ENCODE peak calls at places on chromosomes 3 and 15, in seven cellular contexts. J, O, S, M, K, G and C are unnamed samples. For H3K4me1, the result is how much of the 10 kb centered on the place peaks cover.

GRCh38 chr15:68735610-68736009 is 85.1 kb downstream of the ANP32A start:
- DNase-seq in O (no peak), G (no peak), S (no peak), J (no peak), K (no peak), M (no peak), C (no peak)

GRCh38 chr15:63079938-63080626 is 37.5 kb downstream of the TPM1 start:
- DNase-seq in G (no peak), K (no peak), M (no peak), O (no peak), J (no peak), S (no peak), C (peak)

GRCh38 chr3:134419214-134419965 is 45.1 kb upstream of the AMOTL2 start:
- DNase-seq in K (no peak), S (no peak), M (no peak), O (no peak), J (no peak), G (no peak), C (no peak)

GRCh38 chr3:78154521-78155186 is 1114.8 kb downstream of the ROBO2 start:
- DNase-seq in S (no peak), J (no peak), K (no peak), O (no peak), M (no peak), G (no peak), C (no peak)

GRCh38 chr3:183085634-183086390 is 13.5 kb downstream of the MCCC1 start:
- DNase-seq in S (no peak), J (no peak), K (peak), M (no peak), O (no peak), G (no peak), C (no peak)

GRCh38 chr15:58766290-58766689 is 4.8 kb upstream of the MINDY2 start:
- DNase-seq in G (no peak), S (no peak), O (no peak), K (no peak), M (no peak), J (no peak), C (no peak)

GRCh38 chr15:74132681-74133070 is 2.3 kb downstream of the ISLR2 start:
- DNase-seq in K (no peak), O (no peak), G (no peak), J (no peak), M (no peak), S (no peak), C (no peak)

GRCh38 chr15:63832620-63833245 is 1.0 kb downstream of the HERC1 start:
- DNase-seq in O (no peak), G (no peak), J (no peak), K (no peak), S (no peak), M (no peak), C (no peak)

GRCh38 chr15:28980709-28981350 is 95.1 kb downstream of the APBA2 start:
- DNase-seq in S (no peak), M (no peak), G (no peak), J (no peak), K (no peak), O (no peak), C (no peak)

GRCh38 chr3:40713795-40714194 is 189.0 kb downstream of the ZNF621 start:
- DNase-seq in M (no peak), G (no peak), J (no peak), K (no peak), S (no peak), O (no peak), C (no peak)

GRCh38 chr3:152511904-152512303 is 243.2 kb downstream of the MBNL1 start:
- DNase-seq in O (no peak), S (no peak), K (no peak), J (no peak), M (no peak), G (no peak), C (no peak)
- H3K4me1 ChIP-seq in O (under half), S (under half), K (under half), J (under half), M (under half), G (under half), C (under half)

GRCh38 chr15:66765478-66766281 is 63.6 kb downstream of the SMAD6 start:
- DNase-seq in K (peak), O (no peak), S (no peak), M (peak), G (peak), J (no peak), C (peak)
- H3K4me1 ChIP-seq in K (half or more), O (under half), S (under half), M (half or more), G (half or more), J (under half), C (under half)

DNA sequence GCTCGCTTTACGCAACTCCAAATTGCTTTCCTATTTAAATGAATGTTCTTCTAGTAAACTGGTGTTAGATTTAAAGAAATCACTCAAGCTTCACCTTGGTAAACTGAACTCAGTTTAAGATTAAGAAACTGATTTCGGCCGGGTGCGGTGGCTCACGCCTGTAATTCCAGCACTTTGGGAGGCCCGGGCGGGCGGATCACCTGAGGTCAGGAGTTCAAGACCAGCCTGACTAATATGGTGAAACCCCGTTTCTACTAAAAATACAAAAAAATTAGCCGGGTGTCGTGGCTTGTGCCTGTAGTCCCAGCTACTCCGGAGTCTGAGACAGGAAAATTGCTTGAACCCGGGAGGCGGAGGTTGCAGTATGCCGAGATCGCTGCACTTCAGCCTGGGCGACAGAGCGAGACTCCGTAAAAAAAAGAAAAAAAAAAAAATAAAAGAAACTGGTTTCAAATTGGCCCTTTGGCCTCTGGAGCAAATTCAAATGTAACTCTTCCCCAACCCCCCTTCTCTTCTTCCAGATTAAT is 1.7 kb downstream of the SKIL start:
- DNase-seq in G (no peak), O (no peak), M (no peak), S (no peak), K (no peak), J (peak), C (no peak)
- H3K4me1 ChIP-seq in G (half or more), O (under half), M (under half), S (under half), K (half or more), J (under half), C (under half)

GRCh38 chr3:129021140-129021551 is 20.0 kb downstream of the EFCC1 start:
- DNase-seq in M (no peak), J (no peak), G (no peak), S (no peak), K (no peak), O (no peak), C (no peak)
- H3K4me1 ChIP-seq in M (under half), J (under half), G (under half), S (under half), K (half or more), O (under half), C (under half)